ENCODE peak calls at places on chromosomes 3 and 15, in ten cellular contexts. T is stimulated activated CD4-positive, alpha-beta T cell treated with anti-CD3 and anti-CD28 coated beads, TNF-alpha, amount 100 ng/mL, for 1 hour; I is AML-193; N is cardiac septum; X is GM20000; Y is fibroblast of mammary gland; R is NCI-H1105; U is SW480; L is Right ventricle myocardium superior; J is PC-3. F is an unnamed sample.

GRCh38 chr15:67329984-67330733 is 75.6 kb downstream of the IQCH start:
- DNase-seq in T (no peak), I (no peak), N (no peak), X (no peak), Y (no peak), R (no peak), U (no peak), L (no peak), J (no peak), F (no peak)

GRCh38 chr3:17639765-17640164 is 102.7 kb downstream of the TBC1D5 start:
- DNase-seq in T (no peak), I (no peak), N (no peak), X (no peak), Y (peak), R (no peak), U (peak), L (no peak), J (peak), F (no peak)

GRCh38 chr15:98800437-98801233 is 152.3 kb downstream of the IGF1R start:
- DNase-seq in T (no peak), I (peak), N (no peak), X (no peak), Y (peak), R (no peak), U (peak), L (no peak), J (peak), F (peak)

GRCh38 chr3:37852097-37852496 is 9.6 kb upstream of the CTDSPL start:
- DNase-seq in T (no peak), I (no peak), N (no peak), X (no peak), Y (peak), R (no peak), U (no peak), L (no peak), J (peak), F (no peak)

GRCh38 chr15:66644815-66645345 is 57.2 kb upstream of the SMAD6 start:
- DNase-seq in T (no peak), I (no peak), N (no peak), X (no peak), Y (peak), R (no peak), U (no peak), L (no peak), J (no peak), F (no peak)

GRCh38 chr3:191237045-191237882 is 38.2 kb downstream of the OSTN start:
- DNase-seq in T (no peak), I (no peak), N (no peak), X (no peak), Y (no peak), R (no peak), U (no peak), L (no peak), J (peak), F (no peak)

GRCh38 chr3:144104146-144104545 is 132.5 kb downstream of the DIPK2A start:
- DNase-seq in T (no peak), I (no peak), N (no peak), X (no peak), Y (no peak), R (peak), U (no peak), L (no peak), J (no peak), F (no peak)

GRCh38 chr15:75043509-75044257 is 20.3 kb downstream of the PPCDC start:
- DNase-seq in T (no peak), I (peak), N (peak), X (peak), Y (peak), R (no peak), U (peak), L (peak), J (no peak), F (peak)

GRCh38 chr15:41609123-41609522 is 50.1 kb downstream of the TYRO3 start:
- DNase-seq in T (no peak), I (no peak), N (no peak), X (no peak), Y (no peak), R (no peak), U (no peak), L (no peak), J (no peak), F (no peak)

GRCh38 chr3:42887084-42887483 is 11.4 kb upstream of the CYP8B1 start:
- DNase-seq in T (no peak), I (no peak), N (no peak), X (no peak), Y (no peak), R (no peak), U (no peak), L (no peak), J (no peak), F (no peak)

GRCh38 chr3:148084931-148085330 is 612.8 kb upstream of the AGTR1 start:
- DNase-seq in T (no peak), I (no peak), N (no peak), X (peak), Y (no peak), R (no peak), U (no peak), L (no peak), J (no peak), F (no peak)

GRCh38 chr15:58447244-58448010 is 15.6 kb downstream of the LIPC start:
- DNase-seq in T (no peak), I (peak), N (no peak), X (no peak), Y (peak), R (no peak), U (no peak), L (no peak), J (peak), F (no peak)

GRCh38 chr15:88894348-88894818 is 961 bp downstream of the HAPLN3 start:
- DNase-seq in T (peak), I (no peak), N (no peak), X (peak), Y (peak), R (peak), U (no peak), L (peak), J (peak), F (peak)

GRCh38 chr3:57086201-57086600 is 25.7 kb downstream of the SPATA12 start:
- DNase-seq in T (no peak), I (no peak), N (no peak), X (no peak), Y (no peak), R (no peak), U (no peak), L (no peak), J (no peak), F (no peak)

GRCh38 chr3:61601831-61602230 is 40.5 kb downstream of the PTPRG start:
- DNase-seq in T (no peak), I (no peak), N (no peak), X (no peak), Y (peak), R (no peak), U (no peak), L (no peak), J (no peak), F (no peak)

GRCh38 chr3:119831022-119831421 is 49.1 kb downstream of the NR1I2 start:
- DNase-seq in T (no peak), I (peak), N (no peak), X (no peak), Y (no peak), R (no peak), U (no peak), L (no peak), J (peak), F (no peak)

GRCh38 chr3:35664460-35664919 is 25.2 kb downstream of the ARPP21 start:
- DNase-seq in T (no peak), I (no peak), N (peak), X (peak), Y (peak), R (peak), U (no peak), L (peak), J (no peak), F (peak)

GRCh38 chr3:107548601-107549000 is 25.8 kb downstream of the BBX start:
- DNase-seq in T (no peak), I (no peak), N (no peak), X (no peak), Y (no peak), R (no peak), U (no peak), L (no peak), J (no peak), F (no peak)

GRCh38 chr3:177144922-177145321 is 52.4 kb downstream of the TBL1XR1 start:
- DNase-seq in T (no peak), I (no peak), N (no peak), X (peak), Y (no peak), R (peak), U (no peak), L (no peak), J (peak), F (no peak)

GRCh38 chr3:182729903-182730674 is 63.2 kb upstream of the ATP11B start:
- DNase-seq in T (no peak), I (no peak), N (no peak), X (peak), Y (no peak), R (no peak), U (no peak), L (no peak), J (no peak), F (no peak)

GRCh38 chr15:84811151-84811550 is 6.0 kb upstream of the ALPK3 start:
- DNase-seq in T (no peak), I (no peak), N (no peak), X (no peak), Y (no peak), R (no peak), U (no peak), L (no peak), J (no peak), F (no peak)

GRCh38 chr15:34160735-34161134 is 49.2 kb downstream of the KATNBL1 start:
- DNase-seq in T (no peak), I (no peak), N (no peak), X (no peak), Y (no peak), R (no peak), U (no peak), L (no peak), J (no peak), F (no peak)

GRCh38 chr3:17207019-17207418 is 322.3 kb downstream of the PLCL2 start:
- DNase-seq in T (no peak), I (no peak), N (no peak), X (no peak), Y (no peak), R (no peak), U (no peak), L (no peak), J (no peak), F (no peak)

F was measured in left ventricle myocardium superior.